ENCODE peak calls at places on chromosomes 1 and 21, in seven cellular contexts. F, L, V, R, C, Y and P are unnamed samples.

GRCh38 chr21:41677671-41678015 is 89.2 kb downstream of the RIPK4 start:
- DNase-seq in F (no peak), L (no peak), V (no peak), R (no peak), C (no peak), Y (no peak), P (no peak)

GRCh38 chr1:226117330-226117729 is 54.8 kb downstream of the H3-3A start:
- DNase-seq in F (no peak), L (no peak), V (no peak), R (no peak), C (no peak), Y (no peak), P (no peak)

GRCh38 chr1:56557746-56558145 is 21.6 kb downstream of the PLPP3 start:
- DNase-seq in F (peak), L (no peak), V (no peak), R (no peak), C (no peak), Y (no peak), P (no peak)

GRCh38 chr1:232999960-233000625 is 49.7 kb downstream of the NTPCR start:
- DNase-seq in F (no peak), L (no peak), V (no peak), R (no peak), C (no peak), Y (no peak), P (no peak)

GRCh38 chr1:221276911-221277310 is 397.7 kb downstream of the HLX start:
- DNase-seq in F (peak), L (no peak), V (no peak), R (no peak), C (no peak), Y (no peak), P (no peak)

GRCh38 chr1:236058141-236058626 is 6.7 kb downstream of the NID1 start:
- DNase-seq in F (peak), L (no peak), V (no peak), R (no peak), C (no peak), Y (no peak), P (no peak)

GRCh38 chr1:7218210-7218832 is 433.1 kb downstream of the CAMTA1 start:
- DNase-seq in F (peak), L (peak), V (no peak), R (peak), C (no peak), Y (peak), P (no peak)

GRCh38 chr1:10657080-10657847 is 139.2 kb downstream of the CASZ1 start:
- DNase-seq in F (no peak), L (no peak), V (no peak), R (no peak), C (no peak), Y (no peak), P (no peak)

GRCh38 chr1:117712598-117712997 is 106.8 kb downstream of the TENT5C start:
- DNase-seq in F (no peak), L (no peak), V (no peak), R (no peak), C (no peak), Y (no peak), P (no peak)

GRCh38 chr21:45912611-45913415 is 68.8 kb upstream of the COL6A1 start:
- DNase-seq in F (no peak), L (no peak), V (no peak), R (no peak), C (no peak), Y (no peak), P (no peak)

GRCh38 chr1:22845536-22845935 is 127.1 kb downstream of the LACTBL1 start:
- DNase-seq in F (no peak), L (no peak), V (no peak), R (no peak), C (no peak), Y (no peak), P (no peak)

GRCh38 chr1:6948861-6949260 is 163.6 kb downstream of the CAMTA1 start:
- DNase-seq in F (no peak), L (peak), V (no peak), R (no peak), C (no peak), Y (no peak), P (no peak)

GRCh38 chr1:47182681-47183235 is 7.1 kb downstream of the PDZK1IP1 start:
- DNase-seq in F (no peak), L (no peak), V (no peak), R (no peak), C (no peak), Y (no peak), P (no peak)

GRCh38 chr21:41639766-41640165 is 127.1 kb downstream of the RIPK4 start:
- DNase-seq in F (no peak), L (no peak), V (no peak), R (no peak), C (no peak), Y (no peak), P (no peak)

GRCh38 chr1:158564608-158565007 is 5.8 kb downstream of the OR6P1 start:
- DNase-seq in F (no peak), L (no peak), V (no peak), R (no peak), C (no peak), Y (no peak), P (no peak)

GRCh38 chr1:24558902-24559791 is 3.3 kb downstream of the NCMAP start:
- DNase-seq in F (peak), L (peak), V (no peak), R (no peak), C (no peak), Y (peak), P (peak)

GRCh38 chr1:202172015-202172355 is 11.6 kb upstream of the PTPN7 start:
- DNase-seq in F (no peak), L (no peak), V (no peak), R (no peak), C (no peak), Y (no peak), P (no peak)

GRCh38 chr1:227131193-227131592 is 187.1 kb downstream of the CDC42BPA start:
- DNase-seq in F (peak), L (peak), V (no peak), R (no peak), C (no peak), Y (peak), P (no peak)

GRCh38 chr1:2352341-2353214 is 38.8 kb downstream of the MORN1 start:
- DNase-seq in F (no peak), L (peak), V (no peak), R (no peak), C (peak), Y (no peak), P (no peak)

GRCh38 chr1:15640667-15641066 is 23.4 kb downstream of the DDI2 start:
- DNase-seq in F (no peak), L (peak), V (no peak), R (no peak), C (no peak), Y (no peak), P (no peak)